ENCODE peak calls at places on chromosomes 11 and 22, in four cellular contexts. E is stromal cell of bone marrow, H is CD14-positive monocyte, C is left ventricle myocardium inferior. L is an unnamed sample.

GRCh38 chr11:34680918-34681554 is 60.1 kb downstream of the EHF start:
- DNase-seq in E (peak; percentile 40), H (no peak), C (no peak), L (no peak)

GRCh38 chr11:122758974-122759373 is 79.3 kb upstream of the CRTAM start:
- DNase-seq in E (peak; percentile 8), H (no peak), C (no peak), L (no peak)

GRCh38 chr11:57547854-57548377 is 10.5 kb downstream of the SMTNL1 start:
- DNase-seq in E (no peak), H (no peak), C (no peak), L (peak; percentile 52)

GRCh38 chr11:118921929-118922744 is 3.6 kb downstream of the BCL9L start:
- DNase-seq in E (peak; percentile 40), H (no peak), C (peak; percentile 87), L (no peak)

GRCh38 chr22:46070722-46071450 is 79.4 kb upstream of the PPARA start:
- DNase-seq in E (no peak), H (no peak), C (peak; percentile 78), L (peak; percentile 70)

GRCh38 chr22:35140879-35141745 is 75.2 kb downstream of the ISX start:
- DNase-seq in E (no peak), H (no peak), C (no peak), L (no peak)

GRCh38 chr22:50454556-50455075 is 20.2 kb downstream of the SBF1 start:
- DNase-seq in E (no peak), H (no peak), C (no peak), L (no peak)

GRCh38 chr22:43197271-43197941 is 10.5 kb upstream of the TTLL12 start:
- DNase-seq in E (no peak), H (no peak), C (no peak), L (no peak)

GRCh38 chr22:35313311-35314121 is 13.8 kb downstream of the TOM1 start:
- DNase-seq in E (peak; percentile 85), H (no peak), C (peak; percentile 70), L (no peak)

GRCh38 chr22:20606784-20607128 is 99.3 kb downstream of the MED15 start:
- DNase-seq in E (no peak), H (no peak), C (no peak), L (no peak)

GRCh38 chr11:127274328-127274676 is 273.7 kb upstream of the KIRREL3 start:
- DNase-seq in E (no peak), H (no peak), C (no peak), L (no peak)

GRCh38 chr11:12270215-12270797 is 107.1 kb upstream of the PARVA start:
- DNase-seq in E (no peak), H (no peak), C (no peak), L (no peak)

GRCh38 chr22:44409691-44410316 is 88.2 kb downstream of the RTL6 start:
- DNase-seq in E (no peak), H (no peak), C (no peak), L (no peak)

GRCh38 chr11:8610532-8611116 is 16.6 kb upstream of the STK33 start:
- DNase-seq in E (no peak), H (no peak), C (no peak), L (no peak)

GRCh38 chr11:122155765-122156527 is 39.9 kb upstream of the BLID start:
- DNase-seq in E (no peak), H (no peak), C (no peak), L (no peak)

GRCh38 chr11:122042981-122043380 is 73.0 kb downstream of the BLID start:
- DNase-seq in E (no peak), H (no peak), C (no peak), L (no peak)

GRCh38 chr11:119538748-119539147 is 115.8 kb upstream of the THY1 start:
- DNase-seq in E (peak; percentile 25), H (peak; percentile 83), C (no peak), L (no peak)

GRCh38 chr11:72081856-72082255 is 1.2 kb downstream of the LRRC51 start:
- DNase-seq in E (no peak), H (no peak), C (no peak), L (no peak)

GRCh38 chr22:22341736-22342135 is 97.2 kb downstream of the VPREB1 start:
- DNase-seq in E (no peak), H (no peak), C (no peak), L (no peak)

GRCh38 chr22:25354456-25354855 is 135.0 kb downstream of the CRYBB2 start:
- DNase-seq in E (no peak), H (no peak), C (no peak), L (no peak)

GRCh38 chr11:67390947-67391303 is 861 bp upstream of the RAD9A start:
- DNase-seq in E (no peak), H (no peak), C (no peak), L (no peak)

GRCh38 chr11:103297900-103298299 is 188.7 kb downstream of the DYNC2H1 start:
- DNase-seq in E (no peak), H (no peak), C (no peak), L (no peak)

GRCh38 chr11:26028294-26028954 is 303.5 kb upstream of the ANO3 start:
- DNase-seq in E (no peak), H (no peak), C (no peak), L (no peak)

GRCh38 chr11:19631657-19632325 is 80.8 kb upstream of the NAV2 start:
- DNase-seq in E (peak; percentile 21), H (no peak), C (no peak), L (no peak)

GRCh38 chr11:47631473-47631872 is 10.9 kb downstream of the MTCH2 start:
- DNase-seq in E (no peak), H (no peak), C (no peak), L (no peak)

GRCh38 chr11:62921201-62921572 is at the start of gene CHRM1:
- DNase-seq in E (no peak), H (no peak), C (no peak), L (no peak)